ENCODE peak calls at places on chromosomes 3 and 15, in seven cellular contexts. E, D, H, A, G, S and M are unnamed samples.

GRCh38 chr3:58102976-58103447 is 94.8 kb downstream of the FLNB start:
- DNase-seq in A (no peak), D (peak; percentile 57), S (no peak), E (no peak), G (no peak), H (no peak), M (no peak)

GRCh38 chr15:51260262-51260661 is 78.1 kb downstream of the CYP19A1 start:
- DNase-seq in A (no peak), S (no peak), D (no peak), H (no peak), G (no peak), E (no peak), M (peak; percentile 21)

GRCh38 chr3:58388550-58389061 is 45.0 kb downstream of the PDHB start:
- DNase-seq in A (no peak), S (no peak), G (no peak), D (no peak), E (no peak), H (peak; percentile 69), M (peak; percentile 72)

GRCh38 chr3:120560304-120561250 is 35.6 kb upstream of the NDUFB4 start:
- DNase-seq in E (no peak), A (no peak), G (no peak), H (no peak), D (peak; percentile 33), S (no peak), M (no peak)

GRCh38 chr3:142604940-142605339 is 8.7 kb downstream of the PLS1 start:
- DNase-seq in E (no peak), S (no peak), H (no peak), G (no peak), D (no peak), A (no peak), M (no peak)

GRCh38 chr3:12931273-12931905 is 90.0 kb upstream of the RPL32 start:
- DNase-seq in E (peak; percentile 76), H (no peak), D (no peak), A (no peak), S (no peak), G (no peak), M (no peak)

GRCh38 chr15:100919481-100920405 is 586 bp downstream of the LRRK1 start:
- DNase-seq in S (no peak), D (no peak), H (no peak), G (no peak), E (no peak), A (peak; percentile 50), M (no peak)

GRCh38 chr15:66293085-66293418 is 316 bp upstream of the DIS3L start:
- DNase-seq in D (no peak), H (no peak), G (no peak), A (no peak), E (no peak), S (no peak), M (no peak)

GRCh38 chr3:63936929-63937328 is 24.7 kb upstream of the SCAANT1 start:
- DNase-seq in H (no peak), E (no peak), A (no peak), D (no peak), G (no peak), S (no peak), M (no peak)

GRCh38 chr3:115281697-115282685 is 134.9 kb upstream of the ZBTB20 start:
- DNase-seq in D (no peak), E (no peak), G (no peak), A (no peak), H (no peak), S (no peak), M (no peak)

GRCh38 chr3:100455841-100456550 is 36.4 kb upstream of the TMEM45A start:
- DNase-seq in H (no peak), S (no peak), G (no peak), D (no peak), A (no peak), E (no peak), M (no peak)

GRCh38 chr3:115139072-115139471 is 8.0 kb downstream of the ZBTB20 start:
- DNase-seq in G (no peak), D (no peak), S (no peak), H (no peak), A (no peak), E (no peak), M (no peak)

GRCh38 chr3:139327861-139328260 is 16.0 kb upstream of the MRPS22 start:
- DNase-seq in E (no peak), D (peak; percentile 7), S (no peak), A (no peak), H (no peak), G (no peak), M (no peak)

GRCh38 chr3:23865595-23866396 is 51.0 kb downstream of the NKIRAS1 start:
- DNase-seq in S (no peak), H (no peak), E (no peak), G (no peak), A (no peak), D (no peak), M (peak; percentile 64)

GRCh38 chr3:128919988-128920387 is 40.6 kb downstream of the ACAD9 start:
- DNase-seq in G (no peak), H (no peak), E (no peak), D (no peak), S (no peak), A (no peak), M (no peak)

GRCh38 chr3:31077021-31077601 is 182.7 kb upstream of the GADL1 start:
- DNase-seq in D (peak; percentile 29), H (peak; percentile 72), S (peak; percentile 60), E (no peak), G (no peak), A (no peak), M (peak; percentile 84)

GRCh38 chr3:192079098-192079497 is 618.1 kb downstream of the PYDC2 start:
- DNase-seq in H (no peak), D (no peak), S (no peak), E (no peak), G (no peak), A (no peak), M (no peak)

GRCh38 chr3:13349823-13350222 is 70.3 kb downstream of the NUP210 start:
- DNase-seq in D (no peak), S (no peak), H (no peak), A (no peak), G (no peak), E (no peak), M (no peak)

GRCh38 chr3:48199117-48199516 is 10.9 kb upstream of the CDC25A start:
- DNase-seq in D (no peak), G (no peak), A (no peak), E (no peak), H (no peak), S (no peak), M (no peak)

GRCh38 chr15:31309893-31310606 is 16.6 kb upstream of the KLF13 start:
- DNase-seq in G (no peak), E (no peak), D (no peak), S (no peak), A (no peak), H (no peak), M (no peak)

GRCh38 chr3:11364181-11364580 is 92.0 kb downstream of the ATG7 start:
- DNase-seq in S (no peak), A (no peak), H (no peak), D (no peak), E (no peak), G (no peak), M (no peak)

GRCh38 chr3:11363732-11364131 is 91.5 kb downstream of the ATG7 start:
- DNase-seq in G (no peak), A (no peak), S (peak; percentile 18), H (no peak), D (no peak), E (no peak), M (no peak)

GRCh38 chr3:11367116-11367781 is 95.1 kb downstream of the ATG7 start:
- DNase-seq in A (peak; percentile 50), E (peak; percentile 71), H (no peak), S (no peak), G (no peak), D (no peak), M (peak; percentile 97)

GRCh38 chr3:11362600-11362999 is 90.4 kb downstream of the ATG7 start:
- DNase-seq in E (no peak), S (no peak), G (no peak), H (no peak), D (no peak), A (no peak), M (no peak)
- H3K4me3 ChIP-seq in E (no peak overlapping the region), S (no peak overlapping the region), G (no peak overlapping the region), H (no peak overlapping the region), D (no peak overlapping the region), A (no peak overlapping the region), M (no peak overlapping the region)

DNA sequence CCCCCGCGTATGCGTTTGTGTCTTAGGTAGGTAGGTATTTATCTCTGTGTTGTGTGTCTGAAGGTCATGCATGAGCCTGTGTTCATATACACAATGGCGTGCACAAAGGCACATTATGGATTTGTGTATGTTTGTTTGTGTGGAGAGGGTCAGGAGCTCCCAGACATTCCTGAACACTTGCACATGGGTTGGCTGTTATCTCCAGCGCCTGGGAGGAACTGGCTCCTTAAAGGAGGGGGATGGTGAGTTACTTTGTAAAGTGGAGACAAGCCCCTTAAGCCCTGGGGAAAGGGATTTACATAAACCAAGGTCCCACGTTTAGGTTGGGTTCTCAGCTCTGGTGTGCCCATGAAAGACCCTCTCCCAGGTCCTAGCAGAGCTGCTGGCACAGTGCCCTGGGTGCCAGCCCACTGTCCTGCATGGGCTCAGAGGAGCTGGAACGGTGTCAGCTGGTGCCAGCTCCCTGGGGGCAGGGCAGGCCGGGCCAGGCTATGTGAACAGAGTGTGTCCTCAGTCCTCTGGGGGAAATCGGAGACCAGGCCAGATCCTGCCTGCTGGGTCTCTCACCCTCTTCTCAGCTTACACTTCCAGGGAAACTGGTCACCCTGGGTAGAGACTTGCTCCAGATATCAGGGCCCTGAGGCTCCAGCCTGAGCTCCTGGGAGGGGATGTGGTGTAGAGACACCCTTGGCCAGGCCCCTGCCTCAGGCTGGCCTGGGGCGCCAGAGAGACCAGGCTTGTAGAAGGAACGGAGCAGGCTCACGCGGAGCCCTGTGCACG is 25.1 kb downstream of the SNX33 start:
- DNase-seq in H (peak; percentile 56), G (no peak), E (no peak), D (no peak), A (no peak), S (no peak), M (peak; percentile 87)
- H3K4me3 ChIP-seq in H (no peak overlapping the region), G (no peak overlapping the region), E (no peak overlapping the region), D (no peak overlapping the region), A (no peak overlapping the region), S (no peak overlapping the region), M (peak overlapping the region; percentile 1)

DNA sequence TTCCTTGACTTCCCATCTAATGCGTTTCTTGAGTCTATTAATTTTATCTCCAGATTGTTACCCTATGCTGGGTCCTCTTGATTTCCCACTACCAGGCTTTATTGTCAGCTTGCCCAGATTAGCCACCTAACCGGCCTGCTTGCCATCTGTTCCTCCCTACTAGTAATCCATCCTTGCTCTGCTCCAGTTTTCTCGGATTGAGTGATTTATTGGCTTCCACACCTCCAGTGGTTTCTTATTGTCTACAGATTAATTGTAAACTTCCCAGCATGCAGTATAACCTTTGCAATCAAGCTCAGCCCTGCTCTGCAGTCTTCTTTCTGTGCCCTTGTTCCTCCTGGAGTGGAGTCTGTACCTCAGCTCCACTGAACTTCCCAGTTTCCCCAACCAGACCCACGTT is 63.4 kb downstream of the ARHGEF26 start:
- DNase-seq in E (no peak), H (no peak), G (no peak), D (no peak), A (no peak), S (no peak), M (no peak)
- H3K4me3 ChIP-seq in E (no peak overlapping the region), H (no peak overlapping the region), G (no peak overlapping the region), D (no peak overlapping the region), A (no peak overlapping the region), S (no peak overlapping the region), M (no peak overlapping the region)

DNA sequence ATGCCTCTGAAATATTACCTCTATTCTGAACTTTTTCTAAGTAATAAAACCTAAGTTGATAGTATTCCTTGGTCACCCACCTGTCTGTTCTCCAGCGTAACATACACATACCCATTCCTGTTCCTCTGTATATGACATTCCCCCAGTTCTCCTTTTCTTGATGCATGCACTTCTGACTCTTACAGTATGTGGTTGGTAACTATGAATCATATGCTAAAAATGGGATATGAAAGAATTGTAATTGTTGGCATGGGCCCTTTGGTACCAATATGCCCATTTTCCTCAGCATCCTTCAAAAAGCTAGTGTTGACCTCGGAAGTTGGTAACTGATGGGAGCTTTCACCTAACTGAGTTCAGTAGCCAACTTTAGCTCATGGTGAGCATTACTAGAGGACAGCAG is 171.1 kb downstream of the KLHL25 start:
- DNase-seq in S (no peak), G (no peak), H (no peak), D (no peak), E (no peak), A (no peak), M (no peak)
- H3K4me3 ChIP-seq in S (peak overlapping the region; percentile 65), G (no peak overlapping the region), H (no peak overlapping the region), D (peak overlapping the region; percentile 50), E (peak overlapping the region; percentile 67), A (no peak overlapping the region), M (no peak overlapping the region)